ENCODE peak calls at places on chromosomes 16 and 17, in five cellular contexts. One of them, this sample, is unnamed.

GRCh38 chr17:31391496-31391949 is at the start of gene RAB11FIP4:
- DNase-seq in AG04449: no peak
- DNase-seq in CD8-positive, alpha-beta T cell: peak
- DNase-seq in esophagus muscularis mucosa: no peak
- DNase-seq in fibroblast of the aortic adventitia: no peak
- DNase-seq in this sample: no peak

GRCh38 chr17:82216301-82217119 is 3.9 kb upstream of the CCDC57 start:
- DNase-seq in esophagus muscularis mucosa: no peak
- DNase-seq in fibroblast of the aortic adventitia: peak
- DNase-seq in AG04449: peak
- DNase-seq in CD8-positive, alpha-beta T cell: peak
- DNase-seq in this sample: peak

GRCh38 chr16:89409161-89409711 is 81.1 kb downstream of the ANKRD11 start:
- DNase-seq in fibroblast of the aortic adventitia: peak
- DNase-seq in esophagus muscularis mucosa: no peak
- DNase-seq in AG04449: no peak
- DNase-seq in CD8-positive, alpha-beta T cell: peak
- DNase-seq in this sample: peak

GRCh38 chr16:4495766-4496165 is 19.6 kb downstream of the HMOX2 start:
- DNase-seq in CD8-positive, alpha-beta T cell: no peak
- DNase-seq in fibroblast of the aortic adventitia: no peak
- DNase-seq in AG04449: no peak
- DNase-seq in esophagus muscularis mucosa: no peak
- DNase-seq in this sample: no peak

GRCh38 chr17:77946900-77947643 is 11.4 kb upstream of the TNRC6C start:
- DNase-seq in AG04449: no peak
- DNase-seq in CD8-positive, alpha-beta T cell: no peak
- DNase-seq in esophagus muscularis mucosa: no peak
- DNase-seq in fibroblast of the aortic adventitia: no peak
- DNase-seq in this sample: no peak

GRCh38 chr16:50593410-50594139 is 45.4 kb downstream of the NKD1 start:
- DNase-seq in fibroblast of the aortic adventitia: no peak
- DNase-seq in esophagus muscularis mucosa: no peak
- DNase-seq in CD8-positive, alpha-beta T cell: no peak
- DNase-seq in AG04449: no peak
- DNase-seq in this sample: peak

GRCh38 chr16:30414159-30414558 is 6.8 kb downstream of the ZNF771 start:
- DNase-seq in CD8-positive, alpha-beta T cell: no peak
- DNase-seq in AG04449: no peak
- DNase-seq in fibroblast of the aortic adventitia: no peak
- DNase-seq in esophagus muscularis mucosa: no peak
- DNase-seq in this sample: no peak

GRCh38 chr17:5783851-5784250 is 199.5 kb upstream of the NLRP1 start:
- DNase-seq in esophagus muscularis mucosa: no peak
- DNase-seq in fibroblast of the aortic adventitia: no peak
- DNase-seq in CD8-positive, alpha-beta T cell: no peak
- DNase-seq in AG04449: no peak
- DNase-seq in this sample: no peak

GRCh38 chr17:79927136-79927661 is 88.0 kb upstream of the CBX4 start:
- DNase-seq in CD8-positive, alpha-beta T cell: no peak
- DNase-seq in esophagus muscularis mucosa: no peak
- DNase-seq in fibroblast of the aortic adventitia: no peak
- DNase-seq in AG04449: no peak
- DNase-seq in this sample: no peak

GRCh38 chr17:36722121-36722902 is 120.9 kb downstream of the MRM1 start:
- DNase-seq in esophagus muscularis mucosa: no peak
- DNase-seq in CD8-positive, alpha-beta T cell: peak
- DNase-seq in AG04449: no peak
- DNase-seq in fibroblast of the aortic adventitia: peak
- DNase-seq in this sample: peak

GRCh38 chr17:66915204-66915611 is 49.3 kb upstream of the CACNG4 start:
- DNase-seq in AG04449: no peak
- DNase-seq in fibroblast of the aortic adventitia: no peak
- DNase-seq in esophagus muscularis mucosa: no peak
- DNase-seq in CD8-positive, alpha-beta T cell: no peak
- DNase-seq in this sample: peak

GRCh38 chr16:56559109-56559508 is 5.8 kb upstream of the MT4 start:
- DNase-seq in fibroblast of the aortic adventitia: no peak
- DNase-seq in CD8-positive, alpha-beta T cell: no peak
- DNase-seq in AG04449: no peak
- DNase-seq in esophagus muscularis mucosa: no peak
- DNase-seq in this sample: no peak

GRCh38 chr17:58759522-58759921 is 3.9 kb downstream of the PPM1E start:
- DNase-seq in AG04449: no peak
- DNase-seq in esophagus muscularis mucosa: no peak
- DNase-seq in CD8-positive, alpha-beta T cell: no peak
- DNase-seq in fibroblast of the aortic adventitia: no peak
- DNase-seq in this sample: no peak

GRCh38 chr16:50011707-50012106 is 13.3 kb upstream of the CNEP1R1 start:
- DNase-seq in esophagus muscularis mucosa: no peak
- DNase-seq in AG04449: no peak
- DNase-seq in fibroblast of the aortic adventitia: no peak
- DNase-seq in CD8-positive, alpha-beta T cell: no peak
- DNase-seq in this sample: peak

GRCh38 chr16:72621651-72622050 is 426.3 kb downstream of the ZFHX3 start:
- DNase-seq in CD8-positive, alpha-beta T cell: no peak
- DNase-seq in fibroblast of the aortic adventitia: peak
- DNase-seq in esophagus muscularis mucosa: no peak
- DNase-seq in AG04449: peak
- DNase-seq in this sample: peak

GRCh38 chr17:40922239-40922638 is 15.2 kb downstream of the KRT23 start:
- DNase-seq in fibroblast of the aortic adventitia: peak
- DNase-seq in CD8-positive, alpha-beta T cell: no peak
- DNase-seq in AG04449: peak
- DNase-seq in esophagus muscularis mucosa: no peak
- DNase-seq in this sample: peak

GRCh38 chr16:69193860-69194259 is 6.9 kb downstream of the SNTB2 start:
- DNase-seq in fibroblast of the aortic adventitia: peak
- DNase-seq in CD8-positive, alpha-beta T cell: no peak
- DNase-seq in esophagus muscularis mucosa: no peak
- DNase-seq in AG04449: no peak
- DNase-seq in this sample: no peak

GRCh38 chr16:62540496-62540895 is 504.3 kb upstream of the CDH8 start:
- DNase-seq in CD8-positive, alpha-beta T cell: no peak
- DNase-seq in AG04449: no peak
- DNase-seq in esophagus muscularis mucosa: no peak
- DNase-seq in fibroblast of the aortic adventitia: no peak
- DNase-seq in this sample: no peak

GRCh38 chr17:62592305-62593099 is 35.0 kb upstream of the MRC2 start:
- DNase-seq in CD8-positive, alpha-beta T cell: no peak
- DNase-seq in esophagus muscularis mucosa: no peak
- DNase-seq in fibroblast of the aortic adventitia: no peak
- DNase-seq in AG04449: no peak
- DNase-seq in this sample: peak
- TF ChIP-seq CTCF in CD8-positive, alpha-beta T cell: no peak
- TF ChIP-seq CTCF in esophagus muscularis mucosa: no peak
- TF ChIP-seq CTCF in fibroblast of the aortic adventitia: no peak
- TF ChIP-seq CTCF in AG04449: no peak
- TF ChIP-seq CTCF in this sample: peak

DNA sequence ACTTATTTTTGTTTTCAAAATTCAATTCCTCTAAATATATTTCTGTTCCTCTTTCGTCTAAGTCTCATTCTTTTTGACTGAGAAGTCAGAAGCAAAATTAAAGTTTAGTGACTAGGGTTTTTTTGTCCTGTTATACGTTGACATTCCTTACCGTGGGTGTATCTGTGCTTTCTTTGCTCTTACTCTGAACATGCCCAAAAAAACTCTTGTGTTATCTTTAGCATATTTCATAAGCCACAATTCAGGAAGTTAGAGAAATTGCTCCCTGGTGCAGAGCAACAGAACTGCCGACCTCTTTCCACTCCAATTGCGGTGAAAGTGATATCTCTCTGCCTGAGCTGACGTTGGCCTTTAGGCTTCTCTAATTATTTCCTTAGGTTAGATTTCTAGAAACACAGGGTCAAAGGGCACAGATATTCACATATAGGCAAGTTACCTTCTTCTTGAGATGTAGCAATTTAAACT is 65.7 kb downstream of the CENPV start:
- DNase-seq in fibroblast of the aortic adventitia: peak
- DNase-seq in esophagus muscularis mucosa: no peak
- DNase-seq in AG04449: peak
- DNase-seq in CD8-positive, alpha-beta T cell: peak
- DNase-seq in this sample: peak
- H3K4me3 ChIP-seq in fibroblast of the aortic adventitia: no peak
- H3K4me3 ChIP-seq in esophagus muscularis mucosa: no peak
- H3K4me3 ChIP-seq in AG04449: no peak
- H3K4me3 ChIP-seq in CD8-positive, alpha-beta T cell: no peak
- H3K4me3 ChIP-seq in this sample: no peak

GRCh38 chr17:978110-979093 is 1.2 kb downstream of the NXN start:
- DNase-seq in fibroblast of the aortic adventitia: no peak
- DNase-seq in esophagus muscularis mucosa: no peak
- DNase-seq in AG04449: no peak
- DNase-seq in CD8-positive, alpha-beta T cell: no peak
- DNase-seq in this sample: no peak

GRCh38 chr17:981292-981658 is 1.7 kb upstream of the NXN start:
- DNase-seq in AG04449: no peak
- DNase-seq in fibroblast of the aortic adventitia: no peak
- DNase-seq in CD8-positive, alpha-beta T cell: no peak
- DNase-seq in esophagus muscularis mucosa: no peak
- DNase-seq in this sample: no peak

GRCh38 chr17:979211-979538 is 401 bp downstream of the NXN start:
- DNase-seq in esophagus muscularis mucosa: no peak
- DNase-seq in CD8-positive, alpha-beta T cell: no peak
- DNase-seq in AG04449: no peak
- DNase-seq in fibroblast of the aortic adventitia: no peak
- DNase-seq in this sample: no peak

GRCh38 chr17:980406-981291 is 1.1 kb upstream of the NXN start:
- DNase-seq in fibroblast of the aortic adventitia: peak
- DNase-seq in AG04449: no peak
- DNase-seq in CD8-positive, alpha-beta T cell: peak
- DNase-seq in esophagus muscularis mucosa: no peak
- DNase-seq in this sample: peak

GRCh38 chr17:979539-980405 is at the start of gene NXN:
- DNase-seq in fibroblast of the aortic adventitia: peak
- DNase-seq in esophagus muscularis mucosa: peak
- DNase-seq in AG04449: no peak
- DNase-seq in CD8-positive, alpha-beta T cell: peak
- DNase-seq in this sample: peak
- TF ChIP-seq CTCF in fibroblast of the aortic adventitia: peak
- TF ChIP-seq CTCF in esophagus muscularis mucosa: no peak
- TF ChIP-seq CTCF in AG04449: peak
- TF ChIP-seq CTCF in CD8-positive, alpha-beta T cell: no peak
- TF ChIP-seq CTCF in this sample: peak

GRCh38 chr17:43211123-43211479 is 574 bp upstream of the TMEM106A start:
- DNase-seq in AG04449: no peak
- DNase-seq in CD8-positive, alpha-beta T cell: no peak
- DNase-seq in esophagus muscularis mucosa: no peak
- DNase-seq in fibroblast of the aortic adventitia: peak
- DNase-seq in this sample: peak
- H3K4me3 ChIP-seq in AG04449: peak
- H3K4me3 ChIP-seq in CD8-positive, alpha-beta T cell: peak
- H3K4me3 ChIP-seq in esophagus muscularis mucosa: peak
- H3K4me3 ChIP-seq in fibroblast of the aortic adventitia: peak
- H3K4me3 ChIP-seq in this sample: peak

GRCh38 chr16:813916-814412 is 13.4 kb upstream of the GNG13 start:
- DNase-seq in CD8-positive, alpha-beta T cell: no peak
- DNase-seq in esophagus muscularis mucosa: no peak
- DNase-seq in fibroblast of the aortic adventitia: no peak
- DNase-seq in AG04449: no peak
- DNase-seq in this sample: no peak
- TF ChIP-seq CTCF in CD8-positive, alpha-beta T cell: peak
- TF ChIP-seq CTCF in esophagus muscularis mucosa: no peak
- TF ChIP-seq CTCF in fibroblast of the aortic adventitia: no peak
- TF ChIP-seq CTCF in AG04449: no peak
- TF ChIP-seq CTCF in this sample: no peak

DNA sequence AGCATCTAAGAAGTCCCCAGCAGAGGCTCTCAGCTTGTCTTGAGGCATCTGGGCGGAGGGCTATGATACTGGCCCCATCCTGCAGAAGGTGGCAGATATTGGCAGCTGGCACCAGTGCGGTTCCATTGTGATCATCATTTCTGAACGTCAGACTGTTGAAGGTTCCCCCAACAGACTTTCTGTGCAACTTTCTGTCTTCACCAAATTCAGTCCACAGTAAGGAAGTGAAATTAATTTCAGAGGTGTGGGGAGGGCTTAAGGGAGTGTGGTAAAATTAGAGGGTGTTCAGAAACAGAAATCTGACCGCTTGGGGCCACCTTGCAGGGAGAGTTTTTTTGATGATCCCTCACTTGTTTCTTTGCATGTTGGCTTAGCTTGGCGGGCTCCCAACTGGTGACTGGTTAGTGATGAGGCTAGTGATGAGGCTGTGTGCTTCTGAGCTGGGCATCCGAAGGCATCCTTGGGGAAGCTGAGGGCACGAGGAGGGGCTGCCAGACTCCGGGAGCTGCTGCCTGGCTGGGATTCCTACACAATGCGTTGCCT is at the start of gene CIITA:
- DNase-seq in CD8-positive, alpha-beta T cell: peak
- DNase-seq in AG04449: peak
- DNase-seq in esophagus muscularis mucosa: no peak
- DNase-seq in fibroblast of the aortic adventitia: peak
- DNase-seq in this sample: peak
- H3K4me3 ChIP-seq in CD8-positive, alpha-beta T cell: no peak
- H3K4me3 ChIP-seq in AG04449: no peak
- H3K4me3 ChIP-seq in esophagus muscularis mucosa: peak
- H3K4me3 ChIP-seq in fibroblast of the aortic adventitia: no peak
- H3K4me3 ChIP-seq in this sample: no peak

GRCh38 chr17:17985555-17985954 is 12.9 kb downstream of the DRC3 start:
- DNase-seq in CD8-positive, alpha-beta T cell: no peak
- DNase-seq in esophagus muscularis mucosa: no peak
- DNase-seq in fibroblast of the aortic adventitia: no peak
- DNase-seq in AG04449: no peak
- DNase-seq in this sample: peak
- TF ChIP-seq CTCF in CD8-positive, alpha-beta T cell: no peak
- TF ChIP-seq CTCF in esophagus muscularis mucosa: no peak
- TF ChIP-seq CTCF in fibroblast of the aortic adventitia: peak
- TF ChIP-seq CTCF in AG04449: peak
- TF ChIP-seq CTCF in this sample: peak

GRCh38 chr16:75224281-75224680 is 5.5 kb downstream of the CTRB1 start:
- DNase-seq in fibroblast of the aortic adventitia: no peak
- DNase-seq in AG04449: no peak
- DNase-seq in CD8-positive, alpha-beta T cell: no peak
- DNase-seq in esophagus muscularis mucosa: no peak
- DNase-seq in this sample: no peak
- H3K4me3 ChIP-seq in fibroblast of the aortic adventitia: no peak
- H3K4me3 ChIP-seq in AG04449: no peak
- H3K4me3 ChIP-seq in CD8-positive, alpha-beta T cell: no peak
- H3K4me3 ChIP-seq in esophagus muscularis mucosa: no peak
- H3K4me3 ChIP-seq in this sample: no peak